ENCODE peak calls at places on chromosomes 5 and 9, in ten cellular contexts. One of them, this sample, is unnamed.

GRCh38 chr9:136171009-136171800 is 33.7 kb downstream of the LHX3 start:
- DNase-seq in nephron progenitor cell: peak
- DNase-seq in RKO: no peak
- DNase-seq in GM12865: peak
- DNase-seq in HTR-8/SVneo: no peak
- DNase-seq in CD4-positive, alpha-beta memory T cell: no peak
- DNase-seq in endodermal cell: peak
- DNase-seq in cardiac fibroblast: no peak
- DNase-seq in ureter: no peak
- DNase-seq in IMR-90: no peak
- DNase-seq in this sample: no peak

GRCh38 chr5:53161876-53162275 is 52.3 kb upstream of the MOCS2 start:
- DNase-seq in nephron progenitor cell: no peak
- DNase-seq in RKO: no peak
- DNase-seq in GM12865: no peak
- DNase-seq in HTR-8/SVneo: no peak
- DNase-seq in CD4-positive, alpha-beta memory T cell: no peak
- DNase-seq in endodermal cell: no peak
- DNase-seq in cardiac fibroblast: peak
- DNase-seq in ureter: no peak
- DNase-seq in IMR-90: peak
- DNase-seq in this sample: no peak

GRCh38 chr5:96096724-96097123 is 135.1 kb upstream of the ELL2 start:
- DNase-seq in nephron progenitor cell: no peak
- DNase-seq in RKO: no peak
- DNase-seq in GM12865: no peak
- DNase-seq in HTR-8/SVneo: no peak
- DNase-seq in CD4-positive, alpha-beta memory T cell: no peak
- DNase-seq in endodermal cell: no peak
- DNase-seq in cardiac fibroblast: peak
- DNase-seq in ureter: no peak
- DNase-seq in IMR-90: no peak
- DNase-seq in this sample: no peak

GRCh38 chr9:73863924-73864323 is 633.2 kb upstream of the RORB start:
- DNase-seq in nephron progenitor cell: no peak
- DNase-seq in RKO: no peak
- DNase-seq in GM12865: no peak
- DNase-seq in HTR-8/SVneo: no peak
- DNase-seq in CD4-positive, alpha-beta memory T cell: no peak
- DNase-seq in endodermal cell: no peak
- DNase-seq in cardiac fibroblast: no peak
- DNase-seq in ureter: no peak
- DNase-seq in IMR-90: no peak
- DNase-seq in this sample: no peak

GRCh38 chr5:152404494-152404893 is 585 bp downstream of the NMUR2 start:
- DNase-seq in nephron progenitor cell: no peak
- DNase-seq in RKO: no peak
- DNase-seq in GM12865: no peak
- DNase-seq in HTR-8/SVneo: no peak
- DNase-seq in CD4-positive, alpha-beta memory T cell: no peak
- DNase-seq in endodermal cell: no peak
- DNase-seq in cardiac fibroblast: no peak
- DNase-seq in ureter: no peak
- DNase-seq in IMR-90: no peak
- DNase-seq in this sample: no peak

GRCh38 chr5:97125125-97125683 is 17.2 kb downstream of the LIX1 start:
- DNase-seq in nephron progenitor cell: no peak
- DNase-seq in RKO: no peak
- DNase-seq in GM12865: no peak
- DNase-seq in HTR-8/SVneo: no peak
- DNase-seq in CD4-positive, alpha-beta memory T cell: no peak
- DNase-seq in endodermal cell: peak
- DNase-seq in cardiac fibroblast: no peak
- DNase-seq in ureter: no peak
- DNase-seq in IMR-90: no peak
- DNase-seq in this sample: no peak

GRCh38 chr5:127824126-127824525 is 120.9 kb downstream of the CCDC192 start:
- DNase-seq in nephron progenitor cell: no peak
- DNase-seq in RKO: no peak
- DNase-seq in GM12865: no peak
- DNase-seq in HTR-8/SVneo: no peak
- DNase-seq in CD4-positive, alpha-beta memory T cell: no peak
- DNase-seq in endodermal cell: no peak
- DNase-seq in cardiac fibroblast: no peak
- DNase-seq in ureter: no peak
- DNase-seq in IMR-90: no peak
- DNase-seq in this sample: no peak

GRCh38 chr9:20729545-20729944 is 45.5 kb downstream of the FOCAD start:
- DNase-seq in nephron progenitor cell: no peak
- DNase-seq in RKO: no peak
- DNase-seq in GM12865: no peak
- DNase-seq in HTR-8/SVneo: no peak
- DNase-seq in CD4-positive, alpha-beta memory T cell: no peak
- DNase-seq in endodermal cell: no peak
- DNase-seq in cardiac fibroblast: peak
- DNase-seq in ureter: no peak
- DNase-seq in IMR-90: peak
- DNase-seq in this sample: no peak

GRCh38 chr9:19408316-19408692 is 505 bp upstream of the ACER2 start:
- DNase-seq in nephron progenitor cell: no peak
- DNase-seq in RKO: no peak
- DNase-seq in GM12865: no peak
- DNase-seq in HTR-8/SVneo: no peak
- DNase-seq in CD4-positive, alpha-beta memory T cell: no peak
- DNase-seq in endodermal cell: no peak
- DNase-seq in cardiac fibroblast: no peak
- DNase-seq in ureter: no peak
- DNase-seq in IMR-90: no peak
- DNase-seq in this sample: peak

GRCh38 chr9:91138760-91139159 is 223.0 kb downstream of the AUH start:
- DNase-seq in nephron progenitor cell: no peak
- DNase-seq in RKO: no peak
- DNase-seq in GM12865: no peak
- DNase-seq in HTR-8/SVneo: no peak
- DNase-seq in CD4-positive, alpha-beta memory T cell: no peak
- DNase-seq in endodermal cell: no peak
- DNase-seq in cardiac fibroblast: no peak
- DNase-seq in ureter: no peak
- DNase-seq in IMR-90: peak
- DNase-seq in this sample: no peak

GRCh38 chr5:141734501-141735231 is 52.6 kb upstream of the ARAP3 start:
- DNase-seq in nephron progenitor cell: peak
- DNase-seq in RKO: peak
- DNase-seq in GM12865: peak
- DNase-seq in HTR-8/SVneo: peak
- DNase-seq in CD4-positive, alpha-beta memory T cell: peak
- DNase-seq in endodermal cell: peak
- DNase-seq in cardiac fibroblast: peak
- DNase-seq in ureter: peak
- DNase-seq in IMR-90: peak
- DNase-seq in this sample: no peak

GRCh38 chr5:7422719-7423118 is 26.8 kb downstream of the ADCY2 start:
- DNase-seq in nephron progenitor cell: no peak
- DNase-seq in RKO: no peak
- DNase-seq in GM12865: no peak
- DNase-seq in HTR-8/SVneo: no peak
- DNase-seq in CD4-positive, alpha-beta memory T cell: no peak
- DNase-seq in endodermal cell: no peak
- DNase-seq in cardiac fibroblast: no peak
- DNase-seq in ureter: no peak
- DNase-seq in IMR-90: no peak
- DNase-seq in this sample: no peak

GRCh38 chr5:126300293-126300692 is 122.9 kb upstream of the GRAMD2B start:
- DNase-seq in nephron progenitor cell: no peak
- DNase-seq in RKO: no peak
- DNase-seq in GM12865: no peak
- DNase-seq in HTR-8/SVneo: no peak
- DNase-seq in CD4-positive, alpha-beta memory T cell: no peak
- DNase-seq in endodermal cell: no peak
- DNase-seq in cardiac fibroblast: no peak
- DNase-seq in ureter: no peak
- DNase-seq in IMR-90: no peak
- DNase-seq in this sample: no peak

GRCh38 chr5:95406426-95407093 is 15.4 kb downstream of the FAM81B start:
- DNase-seq in nephron progenitor cell: no peak
- DNase-seq in RKO: no peak
- DNase-seq in GM12865: peak
- DNase-seq in HTR-8/SVneo: no peak
- DNase-seq in CD4-positive, alpha-beta memory T cell: no peak
- DNase-seq in endodermal cell: no peak
- DNase-seq in cardiac fibroblast: peak
- DNase-seq in ureter: no peak
- DNase-seq in IMR-90: no peak
- DNase-seq in this sample: no peak

GRCh38 chr9:124351672-124352468 is 63.4 kb downstream of the PSMB7 start:
- DNase-seq in nephron progenitor cell: no peak
- DNase-seq in RKO: no peak
- DNase-seq in GM12865: no peak
- DNase-seq in HTR-8/SVneo: no peak
- DNase-seq in CD4-positive, alpha-beta memory T cell: no peak
- DNase-seq in endodermal cell: no peak
- DNase-seq in cardiac fibroblast: no peak
- DNase-seq in ureter: no peak
- DNase-seq in IMR-90: no peak
- DNase-seq in this sample: no peak

GRCh38 chr5:40736103-40736875 is 19.5 kb downstream of the TTC33 start:
- DNase-seq in nephron progenitor cell: no peak
- DNase-seq in RKO: peak
- DNase-seq in GM12865: peak
- DNase-seq in HTR-8/SVneo: peak
- DNase-seq in CD4-positive, alpha-beta memory T cell: peak
- DNase-seq in endodermal cell: no peak
- DNase-seq in cardiac fibroblast: peak
- DNase-seq in ureter: no peak
- DNase-seq in IMR-90: peak
- DNase-seq in this sample: no peak

GRCh38 chr5:106584268-106584667 is 1086.5 kb downstream of the EFNA5 start:
- DNase-seq in nephron progenitor cell: no peak
- DNase-seq in RKO: no peak
- DNase-seq in GM12865: no peak
- DNase-seq in HTR-8/SVneo: no peak
- DNase-seq in CD4-positive, alpha-beta memory T cell: no peak
- DNase-seq in endodermal cell: peak
- DNase-seq in cardiac fibroblast: peak
- DNase-seq in ureter: no peak
- DNase-seq in IMR-90: no peak
- DNase-seq in this sample: no peak

GRCh38 chr9:95634581-95634980 is 117.8 kb upstream of the PTCH1 start:
- DNase-seq in nephron progenitor cell: no peak
- DNase-seq in RKO: no peak
- DNase-seq in GM12865: no peak
- DNase-seq in HTR-8/SVneo: no peak
- DNase-seq in CD4-positive, alpha-beta memory T cell: no peak
- DNase-seq in endodermal cell: no peak
- DNase-seq in cardiac fibroblast: no peak
- DNase-seq in ureter: no peak
- DNase-seq in IMR-90: no peak
- DNase-seq in this sample: no peak

GRCh38 chr9:136991993-136992818 is at the start of gene PAXX:
- DNase-seq in nephron progenitor cell: peak
- DNase-seq in RKO: peak
- DNase-seq in GM12865: peak
- DNase-seq in HTR-8/SVneo: peak
- DNase-seq in CD4-positive, alpha-beta memory T cell: peak
- DNase-seq in endodermal cell: peak
- DNase-seq in cardiac fibroblast: peak
- DNase-seq in ureter: peak
- DNase-seq in IMR-90: peak
- DNase-seq in this sample: peak

GRCh38 chr5:3226171-3226570 is 369.5 kb upstream of the IRX1 start:
- DNase-seq in nephron progenitor cell: no peak
- DNase-seq in RKO: no peak
- DNase-seq in GM12865: no peak
- DNase-seq in HTR-8/SVneo: no peak
- DNase-seq in CD4-positive, alpha-beta memory T cell: no peak
- DNase-seq in endodermal cell: no peak
- DNase-seq in cardiac fibroblast: no peak
- DNase-seq in ureter: peak
- DNase-seq in IMR-90: no peak
- DNase-seq in this sample: peak

GRCh38 chr5:139382781-139383180 is 316 bp downstream of the SLC23A1 start:
- DNase-seq in nephron progenitor cell: no peak
- DNase-seq in RKO: no peak
- DNase-seq in GM12865: no peak
- DNase-seq in HTR-8/SVneo: no peak
- DNase-seq in CD4-positive, alpha-beta memory T cell: no peak
- DNase-seq in endodermal cell: no peak
- DNase-seq in cardiac fibroblast: no peak
- DNase-seq in ureter: no peak
- DNase-seq in IMR-90: no peak
- DNase-seq in this sample: no peak

GRCh38 chr9:13975628-13976250 is 338.2 kb downstream of the NFIB start:
- DNase-seq in nephron progenitor cell: no peak
- DNase-seq in RKO: no peak
- DNase-seq in GM12865: no peak
- DNase-seq in HTR-8/SVneo: no peak
- DNase-seq in CD4-positive, alpha-beta memory T cell: no peak
- DNase-seq in endodermal cell: no peak
- DNase-seq in cardiac fibroblast: peak
- DNase-seq in ureter: no peak
- DNase-seq in IMR-90: no peak
- DNase-seq in this sample: no peak

GRCh38 chr5:138565100-138565821 is 9.9 kb downstream of the HSPA9 start:
- DNase-seq in nephron progenitor cell: no peak
- DNase-seq in RKO: no peak
- DNase-seq in GM12865: no peak
- DNase-seq in HTR-8/SVneo: no peak
- DNase-seq in CD4-positive, alpha-beta memory T cell: peak
- DNase-seq in endodermal cell: no peak
- DNase-seq in cardiac fibroblast: no peak
- DNase-seq in ureter: no peak
- DNase-seq in IMR-90: no peak
- DNase-seq in this sample: no peak

GRCh38 chr5:43016217-43016779 is 23.8 kb downstream of the ANXA2R start:
- DNase-seq in nephron progenitor cell: no peak
- DNase-seq in RKO: no peak
- DNase-seq in GM12865: no peak
- DNase-seq in HTR-8/SVneo: no peak
- DNase-seq in CD4-positive, alpha-beta memory T cell: no peak
- DNase-seq in endodermal cell: peak
- DNase-seq in cardiac fibroblast: no peak
- DNase-seq in ureter: no peak
- DNase-seq in IMR-90: no peak
- DNase-seq in this sample: no peak

GRCh38 chr9:117523531-117524153 is 108.8 kb upstream of the ASTN2 start:
- DNase-seq in nephron progenitor cell: no peak
- DNase-seq in RKO: no peak
- DNase-seq in GM12865: no peak
- DNase-seq in HTR-8/SVneo: no peak
- DNase-seq in CD4-positive, alpha-beta memory T cell: no peak
- DNase-seq in endodermal cell: no peak
- DNase-seq in cardiac fibroblast: no peak
- DNase-seq in ureter: no peak
- DNase-seq in IMR-90: no peak
- DNase-seq in this sample: no peak

GRCh38 chr9:129340427-129341196 is 162.6 kb upstream of the IER5L start:
- DNase-seq in nephron progenitor cell: no peak
- DNase-seq in RKO: no peak
- DNase-seq in GM12865: no peak
- DNase-seq in HTR-8/SVneo: no peak
- DNase-seq in CD4-positive, alpha-beta memory T cell: no peak
- DNase-seq in endodermal cell: peak
- DNase-seq in cardiac fibroblast: no peak
- DNase-seq in ureter: no peak
- DNase-seq in IMR-90: no peak
- DNase-seq in this sample: no peak

GRCh38 chr5:9851458-9851857 is 221.3 kb upstream of the TAS2R1 start:
- DNase-seq in nephron progenitor cell: no peak
- DNase-seq in RKO: peak
- DNase-seq in GM12865: no peak
- DNase-seq in HTR-8/SVneo: peak
- DNase-seq in CD4-positive, alpha-beta memory T cell: no peak
- DNase-seq in endodermal cell: no peak
- DNase-seq in cardiac fibroblast: peak
- DNase-seq in ureter: no peak
- DNase-seq in IMR-90: peak
- DNase-seq in this sample: no peak

GRCh38 chr5:179264641-179265528 is 80.4 kb downstream of the ADAMTS2 start:
- DNase-seq in nephron progenitor cell: no peak
- DNase-seq in RKO: no peak
- DNase-seq in GM12865: no peak
- DNase-seq in HTR-8/SVneo: no peak
- DNase-seq in CD4-positive, alpha-beta memory T cell: no peak
- DNase-seq in endodermal cell: peak
- DNase-seq in cardiac fibroblast: no peak
- DNase-seq in ureter: peak
- DNase-seq in IMR-90: no peak
- DNase-seq in this sample: peak

This sample was measured in left ventricle myocardium inferior.